ENCODE peak calls at places on chromosome 9, in six cellular contexts. W, D, A, T, M and N are unnamed samples.

GRCh38 chr9:14433293-14433818 is 119.4 kb upstream of the NFIB start:
- DNase-seq in W (no peak), T (no peak), M (no peak), A (no peak), D (no peak), N (no peak)

GRCh38 chr9:116286287-116286686 is 132.7 kb downstream of the PAPPA start:
- DNase-seq in W (no peak), M (no peak), T (no peak), A (no peak), D (peak), N (no peak)

GRCh38 chr9:135147938-135148337 is 60.5 kb downstream of the OLFM1 start:
- DNase-seq in D (no peak), M (no peak), A (no peak), T (no peak), W (no peak), N (no peak)

GRCh38 chr9:38415846-38416245 is 8.4 kb downstream of the IGFBPL1 start:
- DNase-seq in T (no peak), M (no peak), D (no peak), A (no peak), W (no peak), N (no peak)

GRCh38 chr9:85118990-85119755 is 449.6 kb downstream of the NTRK2 start:
- DNase-seq in D (no peak), A (no peak), W (no peak), T (no peak), M (no peak), N (no peak)

GRCh38 chr9:95044731-95045508 is 272.6 kb downstream of the FANCC start:
- DNase-seq in M (no peak), D (peak), A (no peak), T (no peak), W (no peak), N (no peak)

GRCh38 chr9:70324963-70325362 is 66.2 kb downstream of the SMC5 start:
- DNase-seq in D (no peak), A (no peak), M (no peak), W (no peak), T (no peak), N (no peak)

GRCh38 chr9:114170792-114171461 is 15.6 kb downstream of the COL27A1 start:
- DNase-seq in T (no peak), D (no peak), A (no peak), W (no peak), M (no peak), N (no peak)

GRCh38 chr9:96491079-96491879 is 41.3 kb downstream of the HABP4 start:
- DNase-seq in D (no peak), W (no peak), M (no peak), A (no peak), T (peak), N (no peak)

GRCh38 chr9:129006328-129007034 is 21.6 kb downstream of the SH3GLB2 start:
- DNase-seq in D (peak), T (peak), M (peak), A (peak), W (no peak), N (peak)

GRCh38 chr9:81822967-81823366 is 105.3 kb upstream of the SPATA31D4 start:
- DNase-seq in W (no peak), A (no peak), T (no peak), M (no peak), D (no peak), N (no peak)

GRCh38 chr9:117459941-117460340 is 45.1 kb upstream of the ASTN2 start:
- DNase-seq in T (no peak), D (no peak), M (no peak), A (no peak), W (no peak), N (no peak)

GRCh38 chr9:109789582-109790360 is 9.8 kb downstream of the PALM2AKAP2 start:
- DNase-seq in W (no peak), M (no peak), T (no peak), A (no peak), D (no peak), N (no peak)

GRCh38 chr9:95349109-95350038 is 31.9 kb upstream of the FANCC start:
- DNase-seq in T (no peak), M (no peak), D (peak), A (peak), W (no peak), N (no peak)

GRCh38 chr9:18821794-18822193 is 211.2 kb downstream of the SAXO1 start:
- DNase-seq in M (no peak), W (no peak), T (peak), D (no peak), A (no peak), N (no peak)

DNA sequence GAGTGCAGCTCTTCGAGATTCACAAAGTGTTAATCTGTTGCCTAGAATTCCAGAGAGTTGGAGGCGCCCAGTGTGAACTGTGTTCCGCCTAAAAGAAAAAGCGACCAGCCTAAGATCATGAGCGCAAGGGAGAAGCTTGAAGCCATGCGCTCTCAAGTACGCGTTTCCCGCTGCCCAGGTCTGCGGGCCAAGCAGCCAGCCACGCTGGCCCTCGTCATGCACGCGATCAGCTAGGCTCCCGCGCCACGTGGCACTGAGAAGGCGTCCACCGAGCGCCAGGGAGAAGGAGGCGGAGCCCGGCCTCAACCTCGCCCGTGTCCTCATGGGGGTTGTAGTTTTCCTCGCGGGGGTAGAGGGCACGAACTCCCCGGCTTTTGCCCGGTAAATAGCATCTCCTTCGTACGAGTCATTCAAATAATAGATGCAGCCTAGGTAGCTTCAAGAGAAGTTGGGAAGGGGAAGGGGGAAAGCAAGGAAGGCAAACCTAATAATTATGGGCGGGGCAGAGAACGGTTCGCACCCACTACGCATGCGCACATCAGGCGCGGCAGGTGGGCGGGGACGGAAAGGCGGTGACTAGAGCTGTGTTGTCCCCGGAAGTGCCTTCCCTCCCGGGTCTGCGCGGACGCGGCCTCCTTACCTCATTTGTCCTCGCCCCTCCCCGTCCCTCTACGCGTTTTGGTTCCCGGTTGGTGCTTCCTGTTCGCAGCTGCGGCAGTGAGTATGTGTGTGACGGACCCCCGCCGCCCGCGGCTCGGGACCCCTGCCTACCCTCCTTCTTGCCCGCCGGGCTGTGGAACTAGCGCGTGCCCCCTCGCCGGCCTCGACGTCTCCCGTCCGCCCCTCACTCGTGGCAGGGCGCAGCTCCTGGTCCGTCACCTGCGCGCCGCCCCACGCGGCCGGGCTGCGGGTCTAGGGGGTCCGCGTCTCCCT is at the start of gene ZCCHC7:
- DNase-seq in T (peak), W (peak), A (peak), D (peak), M (peak), N (peak)
- TF ChIP-seq POLR2A in T (peak), W (peak), A (peak), D (peak), M (peak), N (peak)

GRCh38 chr9:75893096-75893495 is 2.6 kb downstream of the PCSK5 start:
- DNase-seq in W (no peak), T (no peak), M (no peak), A (no peak), D (no peak), N (no peak)
- TF ChIP-seq TAF1 in W (no peak), T (no peak), M (no peak), A (no peak), D (no peak), N (no peak)

GRCh38 chr9:91740713-91741112 is 209.3 kb downstream of the ROR2 start:
- DNase-seq in M (no peak), T (no peak), W (no peak), A (no peak), D (no peak), N (no peak)
- TF ChIP-seq POLR2AphosphoS5 in M (no peak), T (no peak), W (no peak), A (no peak), D (no peak), N (no peak)

GRCh38 chr9:23766613-23767012 is 59.4 kb downstream of the ELAVL2 start:
- DNase-seq in D (no peak), T (no peak), W (no peak), A (no peak), M (no peak), N (no peak)
- TF ChIP-seq POLR2A in D (no peak), T (no peak), W (no peak), A (no peak), M (no peak), N (no peak)

DNA sequence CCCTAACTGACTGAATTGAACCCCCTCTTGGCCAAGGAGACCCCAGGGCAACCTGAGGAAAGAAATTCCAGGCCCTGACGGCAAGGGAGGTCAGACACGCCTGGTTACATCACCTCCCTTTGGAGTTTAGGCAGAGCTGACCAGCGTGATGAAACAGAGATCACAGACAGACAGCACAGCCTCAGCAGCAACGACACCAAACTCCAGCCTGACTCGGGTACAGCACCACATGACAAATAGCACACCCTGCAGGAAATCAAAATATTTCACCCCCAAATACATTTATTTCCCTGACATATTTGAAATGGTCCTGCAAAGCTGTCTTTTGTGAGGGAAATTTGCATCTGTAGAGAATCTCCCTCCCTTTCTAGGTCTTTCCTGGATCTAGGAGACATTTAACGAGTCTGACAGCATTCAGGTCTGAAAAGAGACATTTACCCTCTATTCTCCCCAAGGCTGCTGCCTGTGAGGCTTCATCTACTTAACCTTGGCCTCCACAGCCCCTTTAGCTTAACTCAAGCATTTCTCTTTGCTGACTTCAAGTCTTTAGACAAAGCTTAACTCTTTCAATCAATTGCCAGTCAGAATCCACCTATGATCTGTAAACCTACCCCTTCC is 2.6 kb downstream of the QSOX2 start:
- DNase-seq in T (no peak), M (no peak), D (no peak), A (no peak), W (peak), N (no peak)
- TF ChIP-seq TAF1 in T (no peak), M (no peak), D (no peak), A (no peak), W (no peak), N (no peak)

GRCh38 chr9:79581388-79581787 is 9.6 kb downstream of the TLE4 start:
- DNase-seq in M (no peak), A (no peak), D (no peak), W (no peak), T (no peak), N (no peak)

GRCh38 chr9:79580065-79580464 is 8.3 kb downstream of the TLE4 start:
- DNase-seq in W (no peak), M (no peak), T (no peak), D (no peak), A (no peak), N (no peak)

GRCh38 chr9:79584655-79584982 is 12.9 kb downstream of the TLE4 start:
- DNase-seq in W (no peak), T (no peak), D (no peak), M (no peak), A (no peak), N (no peak)

GRCh38 chr9:79581794-79582193 is 10.0 kb downstream of the TLE4 start:
- DNase-seq in W (no peak), A (no peak), T (peak), M (no peak), D (no peak), N (no peak)

DNA sequence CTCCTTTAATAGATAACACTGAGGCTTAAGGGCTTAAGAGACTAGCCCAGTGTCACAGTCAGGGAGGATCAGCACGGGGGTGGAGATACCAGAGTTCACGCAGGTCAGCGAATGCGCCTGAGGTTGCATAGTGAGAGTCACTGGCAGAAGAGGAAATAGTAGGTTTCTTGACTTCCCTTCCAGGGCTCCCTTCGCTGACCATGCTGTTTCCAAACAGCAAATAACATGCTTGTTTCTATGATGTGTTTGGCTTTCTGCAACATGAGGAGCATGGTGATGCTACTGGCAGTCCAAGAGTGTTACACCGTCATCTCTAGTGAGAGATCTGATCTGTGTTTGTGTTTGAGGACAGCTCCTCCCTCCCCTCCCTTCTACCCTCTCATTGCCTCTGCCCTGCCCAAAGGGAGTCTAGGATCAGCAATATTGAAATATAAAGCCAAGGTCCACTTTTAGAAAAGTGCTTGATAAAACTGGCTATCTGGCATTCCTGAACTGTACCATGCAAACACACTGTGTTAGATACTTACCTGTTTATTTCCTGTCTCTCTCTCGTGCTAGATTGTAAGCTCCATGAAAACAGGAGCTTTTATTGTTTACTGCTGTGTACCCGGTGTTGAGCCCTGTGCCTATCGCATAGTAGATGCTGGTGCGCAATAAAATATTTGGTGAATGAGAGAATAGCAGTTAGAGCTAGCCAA is 12.3 kb downstream of the TLE4 start:
- DNase-seq in D (no peak), T (no peak), M (no peak), W (no peak), A (no peak), N (no peak)
- TF ChIP-seq POLR2AphosphoS5 in D (no peak), T (no peak), M (no peak), W (no peak), A (no peak), N (no peak)